ENCODE peak calls at places on chromosomes 7 and 10, in seven cellular contexts. One of them, this sample, is unnamed.

GRCh38 chr10:99850041-99850766 is 67.8 kb downstream of the ABCC2 start:
- DNase-seq in adrenal gland: no peak
- DNase-seq in CD8-positive, alpha-beta T cell: no peak
- DNase-seq in IMR-90: no peak
- DNase-seq in colonic mucosa: no peak
- DNase-seq in right cardiac atrium: no peak
- DNase-seq in GM12878: no peak
- DNase-seq in this sample: no peak

GRCh38 chr10:20885678-20886077 is 11.4 kb downstream of the NEBL start:
- DNase-seq in IMR-90: no peak
- DNase-seq in right cardiac atrium: no peak
- DNase-seq in adrenal gland: no peak
- DNase-seq in colonic mucosa: no peak
- DNase-seq in GM12878: no peak
- DNase-seq in CD8-positive, alpha-beta T cell: no peak
- DNase-seq in this sample: no peak

GRCh38 chr7:158602905-158603772 is 15.5 kb upstream of the PTPRN2 start:
- DNase-seq in CD8-positive, alpha-beta T cell: no peak
- DNase-seq in IMR-90: peak; percentile 63
- DNase-seq in GM12878: peak; percentile 0
- DNase-seq in colonic mucosa: no peak
- DNase-seq in adrenal gland: no peak
- DNase-seq in right cardiac atrium: no peak
- DNase-seq in this sample: no peak

GRCh38 chr7:150992833-150993302 is 2.1 kb downstream of the NOS3 start:
- DNase-seq in GM12878: no peak
- DNase-seq in CD8-positive, alpha-beta T cell: no peak
- DNase-seq in right cardiac atrium: peak; percentile 83
- DNase-seq in adrenal gland: peak; percentile 54
- DNase-seq in IMR-90: no peak
- DNase-seq in colonic mucosa: no peak
- DNase-seq in this sample: peak; percentile 68

GRCh38 chr7:79217976-79218626 is 235.4 kb downstream of the MAGI2 start:
- DNase-seq in right cardiac atrium: no peak
- DNase-seq in GM12878: no peak
- DNase-seq in CD8-positive, alpha-beta T cell: no peak
- DNase-seq in adrenal gland: no peak
- DNase-seq in IMR-90: no peak
- DNase-seq in colonic mucosa: no peak
- DNase-seq in this sample: no peak

GRCh38 chr10:52644678-52645434 is 127.7 kb downstream of the MBL2 start:
- DNase-seq in CD8-positive, alpha-beta T cell: no peak
- DNase-seq in colonic mucosa: peak; percentile 55
- DNase-seq in IMR-90: peak; percentile 32
- DNase-seq in GM12878: no peak
- DNase-seq in adrenal gland: peak; percentile 33
- DNase-seq in right cardiac atrium: no peak
- DNase-seq in this sample: peak; percentile 69

GRCh38 chr10:77877461-77878344 is 48.9 kb downstream of the DLG5 start:
- DNase-seq in IMR-90: peak; percentile 82
- DNase-seq in adrenal gland: peak; percentile 89
- DNase-seq in CD8-positive, alpha-beta T cell: peak; percentile 72
- DNase-seq in right cardiac atrium: peak; percentile 81
- DNase-seq in GM12878: peak; percentile 20
- DNase-seq in colonic mucosa: no peak
- DNase-seq in this sample: peak; percentile 77

GRCh38 chr10:91589015-91589655 is 43.7 kb downstream of the PPP1R3C start:
- DNase-seq in adrenal gland: peak; percentile 86
- DNase-seq in GM12878: no peak
- DNase-seq in right cardiac atrium: peak; percentile 59
- DNase-seq in colonic mucosa: no peak
- DNase-seq in IMR-90: peak; percentile 46
- DNase-seq in CD8-positive, alpha-beta T cell: no peak
- DNase-seq in this sample: no peak

GRCh38 chr10:100529473-100530298 is at the start of gene NDUFB8:
- DNase-seq in GM12878: peak; percentile 53
- DNase-seq in adrenal gland: peak; percentile 89
- DNase-seq in right cardiac atrium: peak; percentile 96
- DNase-seq in colonic mucosa: peak; percentile 97
- DNase-seq in CD8-positive, alpha-beta T cell: peak; percentile 87
- DNase-seq in IMR-90: peak; percentile 72
- DNase-seq in this sample: peak; percentile 94

GRCh38 chr10:3152566-3152935 is 20.0 kb downstream of the PITRM1 start:
- DNase-seq in CD8-positive, alpha-beta T cell: no peak
- DNase-seq in adrenal gland: no peak
- DNase-seq in IMR-90: no peak
- DNase-seq in GM12878: no peak
- DNase-seq in right cardiac atrium: no peak
- DNase-seq in colonic mucosa: no peak
- DNase-seq in this sample: no peak

DNA sequence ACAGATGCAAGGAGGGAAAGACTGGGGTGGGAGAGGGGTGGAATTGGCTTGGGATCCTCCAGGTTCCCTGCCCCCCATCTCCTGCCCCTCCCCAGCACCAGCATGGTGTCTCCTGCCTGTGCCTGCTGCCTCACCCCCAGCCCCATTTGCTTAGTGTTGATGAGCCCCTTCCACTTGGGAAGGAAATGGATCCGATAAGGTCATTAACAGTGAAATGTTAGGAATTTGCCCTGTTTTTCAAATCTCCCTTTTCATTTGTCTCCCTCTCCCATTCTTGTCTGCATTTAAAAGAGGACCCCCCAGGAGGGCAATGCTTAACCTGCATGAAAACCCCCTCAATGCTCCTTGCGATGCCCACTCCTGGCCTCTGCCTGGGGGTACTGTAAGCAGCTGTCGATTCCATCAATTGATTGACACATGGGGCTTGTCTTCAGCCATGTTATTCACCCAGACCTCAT is 51.5 kb downstream of the HK1 start:
- DNase-seq in right cardiac atrium: no peak
- DNase-seq in IMR-90: no peak
- DNase-seq in colonic mucosa: no peak
- DNase-seq in adrenal gland: no peak
- DNase-seq in GM12878: no peak
- DNase-seq in CD8-positive, alpha-beta T cell: no peak
- DNase-seq in this sample: no peak
- H3K4me1 ChIP-seq in right cardiac atrium: peaks cover 34% of the 10 kb centered on the region
- H3K4me1 ChIP-seq in IMR-90: peaks cover 13% of the 10 kb centered on the region
- H3K4me1 ChIP-seq in colonic mucosa: peaks cover 36% of the 10 kb centered on the region
- H3K4me1 ChIP-seq in adrenal gland: peaks cover 70% of the 10 kb centered on the region
- H3K4me1 ChIP-seq in GM12878: peaks cover 17% of the 10 kb centered on the region
- H3K4me1 ChIP-seq in CD8-positive, alpha-beta T cell: peaks cover 30% of the 10 kb centered on the region
- H3K4me1 ChIP-seq in this sample: peaks cover 5% of the 10 kb centered on the region

DNA sequence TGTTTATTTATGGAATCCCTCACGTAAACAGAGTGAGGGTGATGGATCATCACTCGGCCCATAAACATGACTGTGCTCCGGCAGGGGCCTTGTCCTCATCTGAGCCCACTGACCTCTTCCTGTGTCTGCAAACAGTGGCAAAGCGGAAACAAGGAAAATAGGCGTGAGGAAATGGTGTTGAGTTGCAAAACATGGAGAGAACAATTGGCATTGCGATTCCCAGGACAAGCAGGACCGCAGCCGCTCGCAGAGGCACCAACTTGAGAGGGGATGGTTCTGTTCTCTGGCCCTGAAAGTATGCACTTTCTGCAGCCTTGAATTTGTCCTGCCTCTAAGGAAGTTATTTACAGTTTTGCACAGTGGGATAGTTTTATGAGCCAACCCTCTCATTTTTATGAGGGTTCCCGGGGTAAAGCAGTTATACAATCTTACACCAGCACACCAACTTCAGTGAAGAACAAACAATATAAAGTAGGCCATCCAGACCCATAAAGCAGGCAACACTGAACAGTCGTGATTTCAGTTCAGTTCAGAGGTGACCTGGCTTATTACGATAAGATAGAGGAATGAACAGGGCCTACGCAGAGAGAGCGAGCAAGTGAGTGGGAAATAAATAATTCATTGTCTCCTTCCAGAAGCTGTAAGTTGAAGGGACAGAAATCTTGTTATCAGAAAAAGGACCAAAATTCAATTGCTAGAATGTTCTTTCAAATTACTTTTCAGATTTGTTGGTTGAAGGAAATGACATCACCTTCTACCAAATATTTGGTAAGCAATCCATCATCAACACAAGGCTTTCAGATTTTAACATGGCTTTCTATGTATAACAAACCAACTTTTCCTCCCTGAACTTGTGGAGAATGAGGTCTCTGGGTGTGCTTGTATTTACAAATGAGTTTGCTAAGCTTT is 248.2 kb upstream of the FZD8 start:
- DNase-seq in IMR-90: peak; percentile 52
- DNase-seq in adrenal gland: no peak
- DNase-seq in right cardiac atrium: no peak
- DNase-seq in GM12878: no peak
- DNase-seq in CD8-positive, alpha-beta T cell: no peak
- DNase-seq in colonic mucosa: peak; percentile 47
- DNase-seq in this sample: no peak
- H3K27ac ChIP-seq in IMR-90: no peak overlapping the region
- H3K27ac ChIP-seq in adrenal gland: no peak overlapping the region
- H3K27ac ChIP-seq in right cardiac atrium: no peak overlapping the region
- H3K27ac ChIP-seq in GM12878: no peak overlapping the region
- H3K27ac ChIP-seq in CD8-positive, alpha-beta T cell: no peak overlapping the region
- H3K27ac ChIP-seq in colonic mucosa: peak overlapping the region; percentile 65
- H3K27ac ChIP-seq in this sample: peak overlapping the region; percentile 59

GRCh38 chr10:28570598-28570997 is 37.7 kb downstream of the WAC start:
- DNase-seq in right cardiac atrium: no peak
- DNase-seq in GM12878: no peak
- DNase-seq in colonic mucosa: no peak
- DNase-seq in CD8-positive, alpha-beta T cell: no peak
- DNase-seq in IMR-90: no peak
- DNase-seq in adrenal gland: no peak
- DNase-seq in this sample: no peak
- H3K4me1 ChIP-seq in right cardiac atrium: peaks cover 10% of the 10 kb centered on the region
- H3K4me1 ChIP-seq in GM12878: no peaks in the 10 kb centered on the region
- H3K4me1 ChIP-seq in colonic mucosa: peaks cover 21% of the 10 kb centered on the region
- H3K4me1 ChIP-seq in CD8-positive, alpha-beta T cell: peaks cover 62% of the 10 kb centered on the region
- H3K4me1 ChIP-seq in IMR-90: peaks cover 7% of the 10 kb centered on the region
- H3K4me1 ChIP-seq in adrenal gland: peaks cover 76% of the 10 kb centered on the region
- H3K4me1 ChIP-seq in this sample: peaks cover 5% of the 10 kb centered on the region

GRCh38 chr7:128743112-128743772 is 4.1 kb downstream of the CALU start:
- DNase-seq in CD8-positive, alpha-beta T cell: no peak
- DNase-seq in adrenal gland: peak; percentile 66
- DNase-seq in GM12878: no peak
- DNase-seq in right cardiac atrium: no peak
- DNase-seq in IMR-90: no peak
- DNase-seq in colonic mucosa: no peak
- DNase-seq in this sample: no peak
- H3K27ac ChIP-seq in CD8-positive, alpha-beta T cell: no peak overlapping the region
- H3K27ac ChIP-seq in adrenal gland: no peak overlapping the region
- H3K27ac ChIP-seq in GM12878: no peak overlapping the region
- H3K27ac ChIP-seq in right cardiac atrium: no peak overlapping the region
- H3K27ac ChIP-seq in IMR-90: no peak overlapping the region
- H3K27ac ChIP-seq in colonic mucosa: no peak overlapping the region
- H3K27ac ChIP-seq in this sample: no peak overlapping the region

GRCh38 chr7:31937982-31938381 is 132.2 kb downstream of the PDE1C start:
- DNase-seq in right cardiac atrium: no peak
- DNase-seq in IMR-90: no peak
- DNase-seq in CD8-positive, alpha-beta T cell: no peak
- DNase-seq in GM12878: no peak
- DNase-seq in colonic mucosa: no peak
- DNase-seq in adrenal gland: no peak
- DNase-seq in this sample: no peak
- H3K4me1 ChIP-seq in right cardiac atrium: peaks cover 3% of the 10 kb centered on the region
- H3K4me1 ChIP-seq in IMR-90: peaks cover 3% of the 10 kb centered on the region
- H3K4me1 ChIP-seq in CD8-positive, alpha-beta T cell: no peaks in the 10 kb centered on the region
- H3K4me1 ChIP-seq in GM12878: no peaks in the 10 kb centered on the region
- H3K4me1 ChIP-seq in colonic mucosa: no peaks in the 10 kb centered on the region
- H3K4me1 ChIP-seq in adrenal gland: no peaks in the 10 kb centered on the region
- H3K4me1 ChIP-seq in this sample: no peaks in the 10 kb centered on the region

GRCh38 chr7:134792968-134793367 is 13.5 kb downstream of the CALD1 start:
- DNase-seq in right cardiac atrium: peak; percentile 89
- DNase-seq in CD8-positive, alpha-beta T cell: no peak
- DNase-seq in adrenal gland: peak; percentile 28
- DNase-seq in GM12878: no peak
- DNase-seq in colonic mucosa: no peak
- DNase-seq in IMR-90: peak; percentile 63
- DNase-seq in this sample: no peak
- H3K27ac ChIP-seq in right cardiac atrium: peak overlapping the region; percentile 6
- H3K27ac ChIP-seq in CD8-positive, alpha-beta T cell: no peak overlapping the region
- H3K27ac ChIP-seq in adrenal gland: no peak overlapping the region
- H3K27ac ChIP-seq in GM12878: no peak overlapping the region
- H3K27ac ChIP-seq in colonic mucosa: no peak overlapping the region
- H3K27ac ChIP-seq in IMR-90: peak overlapping the region; percentile 16
- H3K27ac ChIP-seq in this sample: no peak overlapping the region

DNA sequence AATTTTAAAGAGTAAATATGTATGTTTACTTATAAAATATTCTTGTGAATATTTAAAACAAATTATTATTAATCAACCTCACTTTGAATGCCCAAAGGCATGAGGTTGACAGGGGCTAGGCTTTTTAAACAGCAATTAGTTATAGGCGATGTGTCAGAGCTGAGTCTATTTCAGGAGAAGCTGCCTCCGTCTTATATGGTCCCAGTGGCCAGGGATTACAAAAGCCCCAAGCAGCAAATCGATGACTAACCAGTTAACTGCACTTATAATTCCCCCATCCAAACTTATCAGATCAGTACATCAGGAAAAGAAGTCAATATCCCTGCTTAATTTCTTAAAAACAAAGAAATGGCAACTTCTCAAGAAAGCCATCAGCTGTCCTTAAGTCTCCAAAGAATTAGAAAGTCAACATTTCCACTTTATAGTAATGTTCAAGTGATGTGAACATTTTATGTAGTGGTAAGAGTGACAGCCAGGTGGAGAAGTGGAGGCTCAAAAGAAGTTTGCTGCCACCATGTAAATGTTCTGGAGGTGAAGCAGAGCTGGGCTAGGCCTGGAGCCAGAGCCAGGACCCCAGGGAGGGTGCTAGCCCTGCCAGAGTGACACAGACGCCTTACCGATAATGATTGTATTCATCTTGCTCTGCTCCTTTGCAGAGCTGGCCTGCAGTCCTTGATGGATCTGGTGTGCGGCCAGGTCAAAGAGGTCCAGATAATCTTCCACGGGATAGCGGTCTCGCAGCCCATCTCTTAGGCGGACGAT is 51.5 kb downstream of the CHST15 start:
- DNase-seq in IMR-90: no peak
- DNase-seq in GM12878: no peak
- DNase-seq in CD8-positive, alpha-beta T cell: no peak
- DNase-seq in right cardiac atrium: no peak
- DNase-seq in colonic mucosa: no peak
- DNase-seq in adrenal gland: no peak
- DNase-seq in this sample: no peak
- H3K4me1 ChIP-seq in IMR-90: no peaks in the 10 kb centered on the region
- H3K4me1 ChIP-seq in GM12878: peaks cover 19% of the 10 kb centered on the region
- H3K4me1 ChIP-seq in CD8-positive, alpha-beta T cell: no peaks in the 10 kb centered on the region
- H3K4me1 ChIP-seq in right cardiac atrium: peaks cover 2% of the 10 kb centered on the region
- H3K4me1 ChIP-seq in colonic mucosa: no peaks in the 10 kb centered on the region
- H3K4me1 ChIP-seq in adrenal gland: peaks cover 2% of the 10 kb centered on the region
- H3K4me1 ChIP-seq in this sample: peaks cover 6% of the 10 kb centered on the region

GRCh38 chr7:139698879-139699278 is 78.9 kb downstream of the HIPK2 start:
- DNase-seq in right cardiac atrium: no peak
- DNase-seq in IMR-90: no peak
- DNase-seq in GM12878: no peak
- DNase-seq in colonic mucosa: no peak
- DNase-seq in adrenal gland: no peak
- DNase-seq in CD8-positive, alpha-beta T cell: no peak
- DNase-seq in this sample: no peak
- H3K27ac ChIP-seq in right cardiac atrium: no peak overlapping the region
- H3K27ac ChIP-seq in IMR-90: no peak overlapping the region
- H3K27ac ChIP-seq in GM12878: no peak overlapping the region
- H3K27ac ChIP-seq in colonic mucosa: no peak overlapping the region
- H3K27ac ChIP-seq in adrenal gland: no peak overlapping the region
- H3K27ac ChIP-seq in CD8-positive, alpha-beta T cell: no peak overlapping the region
- H3K27ac ChIP-seq in this sample: no peak overlapping the region

GRCh38 chr7:5424689-5425506 is 1.3 kb upstream of the TNRC18 start:
- DNase-seq in adrenal gland: peak; percentile 58
- DNase-seq in right cardiac atrium: peak; percentile 92
- DNase-seq in colonic mucosa: peak; percentile 65
- DNase-seq in IMR-90: peak; percentile 33
- DNase-seq in CD8-positive, alpha-beta T cell: no peak
- DNase-seq in GM12878: no peak
- DNase-seq in this sample: peak; percentile 52
- H3K4me1 ChIP-seq in adrenal gland: peaks cover 20% of the 10 kb centered on the region
- H3K4me1 ChIP-seq in right cardiac atrium: peaks cover 3% of the 10 kb centered on the region
- H3K4me1 ChIP-seq in colonic mucosa: peaks cover 13% of the 10 kb centered on the region
- H3K4me1 ChIP-seq in IMR-90: no peaks in the 10 kb centered on the region
- H3K4me1 ChIP-seq in CD8-positive, alpha-beta T cell: peaks cover 78% of the 10 kb centered on the region
- H3K4me1 ChIP-seq in GM12878: peaks cover 10% of the 10 kb centered on the region
- H3K4me1 ChIP-seq in this sample: peaks cover 12% of the 10 kb centered on the region